ENCODE peak calls at places on chromosome 4, in five cellular contexts. C, I, P, X and L are unnamed samples.

GRCh38 chr4:66736593-66736992 is 808.7 kb downstream of the CENPC start:
- DNase-seq in C (no peak), P (no peak), I (no peak), X (no peak), L (peak)

GRCh38 chr4:94577136-94577535 is 125.4 kb downstream of the PDLIM5 start:
- DNase-seq in I (no peak), P (peak), X (no peak), C (no peak), L (no peak)

GRCh38 chr4:151692443-151692782 is 68.4 kb downstream of the GATB start:
- DNase-seq in X (no peak), C (no peak), I (peak), P (no peak), L (no peak)

GRCh38 chr4:37780444-37781133 is 45.9 kb upstream of the PGM2 start:
- DNase-seq in I (peak), C (no peak), P (no peak), X (no peak), L (peak)

GRCh38 chr4:43331226-43332078 is 438.9 kb downstream of the GRXCR1 start:
- DNase-seq in I (no peak), P (no peak), X (no peak), C (no peak), L (no peak)

GRCh38 chr4:125004676-125005075 is 292.1 kb upstream of the ANKRD50 start:
- DNase-seq in P (no peak), I (no peak), C (no peak), X (no peak), L (no peak)

GRCh38 chr4:30754021-30754420 is 33.9 kb downstream of the PCDH7 start:
- DNase-seq in I (no peak), C (no peak), X (no peak), P (no peak), L (no peak)

GRCh38 chr4:26812049-26812729 is 48.5 kb upstream of the STIM2 start:
- DNase-seq in P (no peak), X (no peak), I (no peak), C (no peak), L (no peak)

GRCh38 chr4:128394778-128395177 is 107.2 kb upstream of the PGRMC2 start:
- DNase-seq in P (no peak), C (no peak), I (no peak), X (no peak), L (no peak)

GRCh38 chr4:110869862-110870577 is 247.1 kb upstream of the PITX2 start:
- DNase-seq in P (no peak), I (no peak), C (peak), X (no peak), L (no peak)

GRCh38 chr4:69032847-69033638 is 63.2 kb upstream of the UGT2B7 start:
- DNase-seq in P (no peak), C (peak), X (no peak), I (no peak), L (peak)

GRCh38 chr4:4456351-4456750 is 69.4 kb downstream of the NSG1 start:
- DNase-seq in X (no peak), P (no peak), C (no peak), I (no peak), L (peak)

GRCh38 chr4:158410272-158410671 is 111.4 kb upstream of the RXFP1 start:
- DNase-seq in C (peak), X (no peak), I (no peak), P (no peak), L (no peak)

GRCh38 chr4:121861427-121861826 is 8.8 kb downstream of the BBS7 start:
- DNase-seq in C (no peak), P (no peak), I (no peak), X (no peak), L (no peak)

GRCh38 chr4:140085924-140086323 is 68.1 kb downstream of the MAML3 start:
- DNase-seq in C (no peak), X (no peak), P (no peak), I (no peak), L (no peak)

GRCh38 chr4:37502070-37502469 is 184.1 kb downstream of the RELL1 start:
- DNase-seq in X (no peak), C (no peak), P (no peak), I (no peak), L (no peak)

GRCh38 chr4:26873391-26874026 is 12.9 kb downstream of the STIM2 start:
- DNase-seq in P (no peak), C (no peak), I (no peak), X (no peak), L (no peak)

GRCh38 chr4:128573781-128574508 is 235.6 kb upstream of the JADE1 start:
- DNase-seq in P (no peak), X (no peak), I (no peak), C (peak), L (peak)

GRCh38 chr4:48255130-48255958 is 14.3 kb downstream of the TEC start:
- DNase-seq in P (no peak), X (no peak), I (no peak), C (peak), L (no peak)

GRCh38 chr4:57911203-57911602 is 801.0 kb upstream of the IGFBP7 start:
- DNase-seq in X (no peak), C (no peak), I (no peak), P (no peak), L (no peak)

GRCh38 chr4:78379040-78379439 is 172.5 kb upstream of the ANXA3 start:
- DNase-seq in C (no peak), I (no peak), P (no peak), X (no peak), L (no peak)

GRCh38 chr4:148166132-148166531 is 276.1 kb downstream of the NR3C2 start:
- DNase-seq in C (no peak), P (no peak), X (no peak), I (no peak), L (no peak)

GRCh38 chr4:16705341-16705740 is 193.1 kb downstream of the LDB2 start:
- DNase-seq in P (no peak), I (no peak), X (no peak), C (no peak), L (no peak)

GRCh38 chr4:157728215-157728614 is 444.6 kb downstream of the GASK1B start:
- DNase-seq in I (no peak), C (no peak), P (no peak), X (no peak), L (no peak)

GRCh38 chr4:152935138-152935537 is 985 bp upstream of the FHDC1 start:
- DNase-seq in I (peak), C (peak), X (no peak), P (no peak), L (no peak)

GRCh38 chr4:101186558-101187184 is 160.7 kb downstream of the PPP3CA start:
- DNase-seq in P (no peak), I (no peak), X (no peak), C (no peak), L (no peak)

GRCh38 chr4:76752911-76753494 is 144.9 kb downstream of the SOWAHB start:
- DNase-seq in X (no peak), I (no peak), C (peak), P (no peak), L (no peak)

GRCh38 chr4:158159718-158160094 is 13.1 kb downstream of the GASK1B start:
- DNase-seq in C (no peak), P (no peak), X (no peak), I (no peak), L (no peak)

GRCh38 chr4:8275511-8275910 is 6.0 kb downstream of the HTRA3 start:
- DNase-seq in X (no peak), P (peak), I (no peak), C (no peak), L (no peak)

GRCh38 chr4:8108991-8109390 is 49.6 kb downstream of the ABLIM2 start:
- DNase-seq in P (no peak), I (no peak), C (no peak), X (no peak), L (no peak)

GRCh38 chr4:185112104-185112503 is 31.0 kb upstream of the SLC25A4 start:
- DNase-seq in P (peak), C (peak), X (peak), I (peak), L (peak)

GRCh38 chr4:114334808-114335739 is 263.5 kb upstream of the UGT8 start:
- DNase-seq in I (no peak), P (no peak), C (no peak), X (no peak), L (no peak)

GRCh38 chr4:150600821-150601445 is 19.0 kb downstream of the MAB21L2 start:
- DNase-seq in C (no peak), P (no peak), I (no peak), X (no peak), L (no peak)

GRCh38 chr4:2243682-2244380 is 1.9 kb upstream of the HAUS3 start:
- DNase-seq in C (peak), I (peak), P (peak), X (peak), L (peak)

GRCh38 chr4:15451866-15452765 is 17.6 kb upstream of the CC2D2A start:
- DNase-seq in P (no peak), X (no peak), I (no peak), C (peak), L (no peak)

GRCh38 chr4:113958766-113959540 is 20.5 kb downstream of the ARSJ start:
- DNase-seq in I (no peak), X (no peak), P (no peak), C (peak), L (peak)

GRCh38 chr4:53674891-53675290 is 83.6 kb upstream of the LNX1 start:
- DNase-seq in X (no peak), P (no peak), I (no peak), C (no peak), L (no peak)

GRCh38 chr4:53680168-53680567 is 88.9 kb upstream of the LNX1 start:
- DNase-seq in P (no peak), X (no peak), C (no peak), I (no peak), L (no peak)

GRCh38 chr4:53672873-53673272 is 81.6 kb upstream of the LNX1 start:
- DNase-seq in C (no peak), I (no peak), P (no peak), X (no peak), L (no peak)

GRCh38 chr4:53680588-53680987 is 89.3 kb upstream of the LNX1 start:
- DNase-seq in C (no peak), P (no peak), I (no peak), X (no peak), L (no peak)

GRCh38 chr4:53676402-53676871 is 85.2 kb upstream of the LNX1 start:
- DNase-seq in C (no peak), X (no peak), I (no peak), P (peak), L (no peak)
- TF ChIP-seq EP300 in C (no peak), X (no peak), I (no peak), P (peak), L (no peak)

GRCh38 chr4:120692964-120693363 is 229.6 kb downstream of the PRDM5 start:
- DNase-seq in X (no peak), I (no peak), C (peak), P (no peak), L (peak)
- TF ChIP-seq EP300 in X (no peak), I (no peak), C (no peak), P (no peak), L (no peak)

GRCh38 chr4:36385951-36386561 is 104.6 kb downstream of the DTHD1 start:
- DNase-seq in C (no peak), I (no peak), P (no peak), X (no peak), L (no peak)
- TF ChIP-seq EP300 in C (no peak), I (no peak), P (no peak), X (no peak), L (no peak)

DNA sequence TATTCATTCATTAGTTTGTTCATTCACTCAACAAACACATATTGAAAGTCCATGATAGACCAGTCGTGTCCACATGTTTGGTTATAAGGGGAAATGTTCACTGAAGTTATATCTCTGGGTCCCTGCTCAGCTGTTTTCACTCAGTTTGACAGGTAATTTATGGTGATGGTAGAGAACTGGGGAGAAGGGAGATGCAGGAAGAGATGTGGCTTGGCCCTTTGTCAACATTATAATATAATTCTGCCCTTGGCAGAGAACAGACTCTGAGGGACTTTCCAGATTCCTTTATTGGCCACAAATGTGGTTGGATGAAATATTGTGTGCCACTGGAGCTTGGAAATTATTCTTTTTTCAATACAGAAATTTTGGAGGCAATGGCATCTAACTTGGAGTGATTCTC is 50.0 kb downstream of the OSTC start:
- DNase-seq in I (no peak), P (no peak), C (no peak), X (no peak), L (no peak)
- TF ChIP-seq EP300 in I (no peak), P (no peak), C (no peak), X (no peak), L (no peak)

DNA sequence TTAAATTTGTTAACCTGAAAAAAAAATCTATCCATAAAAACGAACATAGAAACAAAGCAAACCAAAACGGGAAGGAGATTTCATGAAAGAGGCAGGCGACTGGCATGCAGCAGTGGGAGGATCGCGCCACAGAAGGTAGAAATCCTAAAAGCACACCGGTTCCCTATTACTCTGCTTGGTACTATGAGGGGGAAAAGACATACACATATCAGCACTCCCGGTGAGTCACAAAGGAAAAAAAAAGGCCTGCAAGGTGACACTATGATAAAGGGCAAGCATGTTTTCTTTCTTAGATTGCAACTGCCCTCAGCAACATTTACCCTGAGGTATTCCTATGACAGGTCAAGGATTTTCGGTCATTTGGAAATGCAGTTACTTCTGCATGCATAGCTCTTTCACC is 60.6 kb upstream of the NAP1L5 start:
- DNase-seq in I (no peak), P (no peak), C (no peak), X (no peak), L (no peak)
- TF ChIP-seq EP300 in I (no peak), P (no peak), C (no peak), X (no peak), L (no peak)

DNA sequence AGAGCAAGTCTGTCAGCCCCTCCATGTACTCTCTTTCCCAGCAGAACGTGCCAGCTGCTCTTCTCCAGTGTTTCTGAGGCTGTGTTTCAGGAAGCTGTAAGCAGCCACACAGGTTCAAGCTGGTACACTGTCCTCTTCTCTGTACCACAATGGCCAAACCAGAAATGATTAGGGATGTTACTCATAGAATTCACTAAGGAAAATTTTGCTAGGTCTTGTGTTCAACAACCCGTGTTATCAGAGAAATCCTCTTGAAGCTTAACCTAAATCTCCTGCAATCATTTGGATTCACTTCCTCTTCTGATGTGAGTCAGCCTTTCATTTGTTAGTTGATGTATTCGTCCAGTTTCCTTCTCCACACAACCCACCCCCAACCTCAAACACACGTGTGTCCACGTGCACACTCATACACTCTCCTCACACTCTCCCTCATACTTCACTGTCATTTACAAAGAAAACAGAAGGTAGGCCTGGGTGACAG is 63.3 kb downstream of the DCUN1D4 start:
- DNase-seq in I (no peak), C (no peak), X (no peak), P (no peak), L (no peak)
- TF ChIP-seq EP300 in I (no peak), C (no peak), X (no peak), P (no peak), L (no peak)

DNA sequence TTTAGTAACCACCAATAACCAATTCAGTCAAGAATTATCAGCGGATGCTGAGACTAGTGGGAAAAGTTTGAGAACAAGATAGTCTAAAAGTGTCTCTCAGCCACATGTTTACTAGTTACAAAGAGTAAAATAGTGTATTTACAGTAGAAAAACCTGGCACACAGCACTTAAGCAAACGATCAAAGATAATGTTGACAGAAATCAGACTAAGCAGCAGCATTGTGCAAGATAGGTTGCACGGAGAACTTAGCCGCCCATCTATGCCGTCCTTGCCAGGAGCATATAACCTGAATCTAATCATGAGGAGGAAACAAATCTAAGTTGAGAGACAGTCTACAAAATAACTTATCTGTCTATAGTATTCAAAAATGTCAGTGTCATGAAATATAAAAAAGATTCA is 35.3 kb downstream of the KLHL5 start:
- DNase-seq in X (no peak), P (no peak), I (no peak), C (no peak), L (peak)
- TF ChIP-seq EP300 in X (no peak), P (no peak), I (no peak), C (no peak), L (no peak)

GRCh38 chr4:173252024-173252935 is 81.9 kb downstream of the HMGB2 start:
- DNase-seq in P (peak), I (peak), C (peak), X (no peak), L (peak)
- TF ChIP-seq EP300 in P (no peak), I (no peak), C (no peak), X (no peak), L (no peak)

DNA sequence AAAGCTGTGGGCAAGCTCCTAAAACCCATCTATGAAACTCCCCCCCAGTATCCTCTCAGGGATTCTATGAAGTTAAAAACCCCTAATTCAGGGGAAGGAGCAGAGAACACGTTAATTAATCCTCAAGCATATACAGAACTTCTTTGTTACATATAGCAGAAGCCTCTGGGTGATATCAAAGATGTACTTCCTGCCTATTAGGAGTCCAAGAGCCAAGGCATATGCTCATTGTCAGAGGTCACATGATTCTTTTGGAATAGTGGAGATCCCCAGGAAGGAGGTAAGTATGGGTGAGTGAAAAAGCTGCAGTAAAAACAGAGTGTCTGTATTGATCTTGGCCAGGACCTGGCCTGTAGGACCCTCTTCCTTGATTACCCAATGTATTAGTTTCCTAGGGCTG is 2.9 kb upstream of the SPARCL1 start:
- DNase-seq in C (no peak), P (no peak), I (no peak), X (no peak), L (no peak)
- TF ChIP-seq EP300 in C (no peak), P (no peak), I (no peak), X (no peak), L (no peak)